ENCODE peak calls at places on chromosome 21, in seven cellular contexts. One of them, this sample, is unnamed.

GRCh38 chr21:16004121-16004520 is 274.3 kb downstream of the USP25 start:
- DNase-seq in right lobe of liver: no peak
- DNase-seq in H9: no peak
- DNase-seq in epithelial cell of proximal tubule: no peak
- DNase-seq in tibial nerve: no peak
- DNase-seq in CD4-positive, alpha-beta T cell: no peak
- DNase-seq in AG10803: no peak
- DNase-seq in this sample: no peak

GRCh38 chr21:38315155-38315554 is 58.4 kb downstream of the KCNJ15 start:
- DNase-seq in CD4-positive, alpha-beta T cell: no peak
- DNase-seq in H9: no peak
- DNase-seq in epithelial cell of proximal tubule: peak
- DNase-seq in right lobe of liver: no peak
- DNase-seq in AG10803: no peak
- DNase-seq in tibial nerve: no peak
- DNase-seq in this sample: no peak

GRCh38 chr21:46066843-46067331 is 31.0 kb upstream of the COL6A2 start:
- DNase-seq in epithelial cell of proximal tubule: no peak
- DNase-seq in tibial nerve: no peak
- DNase-seq in CD4-positive, alpha-beta T cell: no peak
- DNase-seq in right lobe of liver: no peak
- DNase-seq in AG10803: peak
- DNase-seq in H9: peak
- DNase-seq in this sample: no peak

GRCh38 chr21:40967771-40968170 is 120.8 kb upstream of the DSCAM start:
- DNase-seq in AG10803: no peak
- DNase-seq in epithelial cell of proximal tubule: no peak
- DNase-seq in right lobe of liver: no peak
- DNase-seq in CD4-positive, alpha-beta T cell: no peak
- DNase-seq in H9: peak
- DNase-seq in tibial nerve: no peak
- DNase-seq in this sample: no peak

GRCh38 chr21:36705679-36706481 is 7.0 kb downstream of the SIM2 start:
- DNase-seq in AG10803: no peak
- DNase-seq in tibial nerve: no peak
- DNase-seq in CD4-positive, alpha-beta T cell: no peak
- DNase-seq in epithelial cell of proximal tubule: no peak
- DNase-seq in H9: peak
- DNase-seq in right lobe of liver: peak
- DNase-seq in this sample: no peak

GRCh38 chr21:37945036-37945435 is 28.8 kb upstream of the KCNJ6 start:
- DNase-seq in right lobe of liver: no peak
- DNase-seq in epithelial cell of proximal tubule: no peak
- DNase-seq in CD4-positive, alpha-beta T cell: no peak
- DNase-seq in AG10803: no peak
- DNase-seq in H9: no peak
- DNase-seq in tibial nerve: no peak
- DNase-seq in this sample: no peak

GRCh38 chr21:17819878-17820232 is 699 bp upstream of the C21orf91 start:
- DNase-seq in right lobe of liver: no peak
- DNase-seq in epithelial cell of proximal tubule: no peak
- DNase-seq in H9: no peak
- DNase-seq in AG10803: no peak
- DNase-seq in tibial nerve: peak
- DNase-seq in CD4-positive, alpha-beta T cell: no peak
- DNase-seq in this sample: no peak

GRCh38 chr21:37450385-37451044 is 83.9 kb downstream of the DYRK1A start:
- DNase-seq in right lobe of liver: no peak
- DNase-seq in H9: no peak
- DNase-seq in epithelial cell of proximal tubule: no peak
- DNase-seq in CD4-positive, alpha-beta T cell: no peak
- DNase-seq in tibial nerve: no peak
- DNase-seq in AG10803: peak
- DNase-seq in this sample: no peak

GRCh38 chr21:26227146-26227545 is 56.6 kb upstream of the APP start:
- DNase-seq in right lobe of liver: no peak
- DNase-seq in CD4-positive, alpha-beta T cell: no peak
- DNase-seq in epithelial cell of proximal tubule: no peak
- DNase-seq in AG10803: no peak
- DNase-seq in tibial nerve: no peak
- DNase-seq in H9: no peak
- DNase-seq in this sample: no peak

GRCh38 chr21:27190601-27191000 is 223.7 kb upstream of the ADAMTS5 start:
- DNase-seq in AG10803: peak
- DNase-seq in right lobe of liver: no peak
- DNase-seq in H9: no peak
- DNase-seq in CD4-positive, alpha-beta T cell: no peak
- DNase-seq in tibial nerve: no peak
- DNase-seq in epithelial cell of proximal tubule: peak
- DNase-seq in this sample: no peak

GRCh38 chr21:29267666-29268065 is 31.1 kb upstream of the BACH1 start:
- DNase-seq in CD4-positive, alpha-beta T cell: no peak
- DNase-seq in H9: no peak
- DNase-seq in epithelial cell of proximal tubule: no peak
- DNase-seq in tibial nerve: no peak
- DNase-seq in AG10803: no peak
- DNase-seq in right lobe of liver: no peak
- DNase-seq in this sample: no peak

GRCh38 chr21:46063227-46063626 is 34.7 kb upstream of the COL6A2 start:
- DNase-seq in H9: no peak
- DNase-seq in tibial nerve: no peak
- DNase-seq in AG10803: no peak
- DNase-seq in CD4-positive, alpha-beta T cell: no peak
- DNase-seq in right lobe of liver: no peak
- DNase-seq in epithelial cell of proximal tubule: no peak
- DNase-seq in this sample: no peak

GRCh38 chr21:16330340-16331319 is 600.8 kb downstream of the USP25 start:
- DNase-seq in tibial nerve: no peak
- DNase-seq in H9: no peak
- DNase-seq in epithelial cell of proximal tubule: peak
- DNase-seq in AG10803: peak
- DNase-seq in CD4-positive, alpha-beta T cell: no peak
- DNase-seq in right lobe of liver: no peak
- DNase-seq in this sample: no peak

GRCh38 chr21:41482980-41483379 is 25.0 kb downstream of the TMPRSS2 start:
- DNase-seq in H9: no peak
- DNase-seq in right lobe of liver: no peak
- DNase-seq in tibial nerve: no peak
- DNase-seq in CD4-positive, alpha-beta T cell: no peak
- DNase-seq in epithelial cell of proximal tubule: no peak
- DNase-seq in AG10803: no peak
- DNase-seq in this sample: no peak

GRCh38 chr21:41361786-41362604 is at the start of gene MX2:
- DNase-seq in CD4-positive, alpha-beta T cell: peak
- DNase-seq in right lobe of liver: peak
- DNase-seq in epithelial cell of proximal tubule: no peak
- DNase-seq in AG10803: peak
- DNase-seq in tibial nerve: peak
- DNase-seq in H9: no peak
- DNase-seq in this sample: peak

GRCh38 chr21:24042687-24043086 is 1564.6 kb downstream of the MRPL39 start:
- DNase-seq in CD4-positive, alpha-beta T cell: no peak
- DNase-seq in tibial nerve: no peak
- DNase-seq in right lobe of liver: no peak
- DNase-seq in AG10803: no peak
- DNase-seq in H9: no peak
- DNase-seq in epithelial cell of proximal tubule: no peak
- DNase-seq in this sample: no peak

GRCh38 chr21:35646606-35647005 is 413.7 kb downstream of the SETD4 start:
- DNase-seq in epithelial cell of proximal tubule: no peak
- DNase-seq in tibial nerve: no peak
- DNase-seq in H9: no peak
- DNase-seq in CD4-positive, alpha-beta T cell: no peak
- DNase-seq in right lobe of liver: no peak
- DNase-seq in AG10803: peak
- DNase-seq in this sample: no peak

GRCh38 chr21:28224191-28224755 is 768.4 kb downstream of the LTN1 start:
- DNase-seq in epithelial cell of proximal tubule: no peak
- DNase-seq in tibial nerve: no peak
- DNase-seq in H9: no peak
- DNase-seq in right lobe of liver: no peak
- DNase-seq in CD4-positive, alpha-beta T cell: no peak
- DNase-seq in AG10803: no peak
- DNase-seq in this sample: no peak

GRCh38 chr21:38242036-38242435 is 14.8 kb upstream of the KCNJ15 start:
- DNase-seq in epithelial cell of proximal tubule: no peak
- DNase-seq in AG10803: peak
- DNase-seq in H9: no peak
- DNase-seq in tibial nerve: no peak
- DNase-seq in CD4-positive, alpha-beta T cell: no peak
- DNase-seq in right lobe of liver: no peak
- DNase-seq in this sample: no peak

GRCh38 chr21:15967661-15968060 is 237.9 kb downstream of the USP25 start:
- DNase-seq in AG10803: peak
- DNase-seq in H9: no peak
- DNase-seq in epithelial cell of proximal tubule: peak
- DNase-seq in right lobe of liver: no peak
- DNase-seq in CD4-positive, alpha-beta T cell: no peak
- DNase-seq in tibial nerve: no peak
- DNase-seq in this sample: no peak

GRCh38 chr21:45801129-45801735 is 157.7 kb downstream of the PCBP3 start:
- DNase-seq in tibial nerve: no peak
- DNase-seq in epithelial cell of proximal tubule: no peak
- DNase-seq in H9: no peak
- DNase-seq in AG10803: no peak
- DNase-seq in right lobe of liver: no peak
- DNase-seq in CD4-positive, alpha-beta T cell: no peak
- DNase-seq in this sample: no peak

GRCh38 chr21:14691924-14692323 is 145.8 kb upstream of the SAMSN1 start:
- DNase-seq in AG10803: no peak
- DNase-seq in epithelial cell of proximal tubule: no peak
- DNase-seq in tibial nerve: no peak
- DNase-seq in CD4-positive, alpha-beta T cell: no peak
- DNase-seq in H9: no peak
- DNase-seq in right lobe of liver: no peak
- DNase-seq in this sample: no peak

DNA sequence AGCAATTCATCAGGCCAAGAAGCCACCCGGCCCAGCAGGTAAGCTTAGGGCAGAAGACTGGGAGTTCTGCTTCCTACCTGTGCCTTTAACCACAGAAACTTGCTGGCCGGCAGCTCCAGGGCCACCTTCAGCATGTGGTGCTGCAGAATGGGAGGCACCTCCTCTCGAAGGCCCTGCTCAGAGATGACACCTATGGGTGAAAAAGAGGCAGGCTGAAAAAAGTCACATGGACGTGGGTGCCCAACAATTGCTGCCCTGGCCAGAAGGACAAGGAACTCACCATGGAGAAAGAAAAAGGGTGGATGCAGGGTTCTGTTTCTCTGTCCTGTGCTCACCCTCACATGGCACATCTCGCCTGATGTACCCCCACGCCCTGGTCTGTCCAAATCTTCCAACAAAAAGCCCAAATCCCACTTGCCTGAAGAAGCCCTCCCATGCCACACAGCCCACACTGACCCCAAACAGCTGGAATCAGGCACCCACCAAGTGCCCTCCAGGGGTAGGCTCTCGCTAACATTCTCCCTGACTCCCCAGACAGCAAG is 33.0 kb downstream of the URB1 start:
- DNase-seq in H9: no peak
- DNase-seq in right lobe of liver: peak
- DNase-seq in epithelial cell of proximal tubule: no peak
- DNase-seq in CD4-positive, alpha-beta T cell: no peak
- DNase-seq in AG10803: peak
- DNase-seq in tibial nerve: no peak
- DNase-seq in this sample: no peak
- TF ChIP-seq CTCF in H9: peak
- TF ChIP-seq CTCF in right lobe of liver: no peak
- TF ChIP-seq CTCF in epithelial cell of proximal tubule: peak
- TF ChIP-seq CTCF in CD4-positive, alpha-beta T cell: no peak
- TF ChIP-seq CTCF in AG10803: peak
- TF ChIP-seq CTCF in tibial nerve: no peak
- TF ChIP-seq CTCF in this sample: no peak

GRCh38 chr21:39688010-39688409 is 57.0 kb upstream of the IGSF5 start:
- DNase-seq in H9: no peak
- DNase-seq in right lobe of liver: no peak
- DNase-seq in epithelial cell of proximal tubule: no peak
- DNase-seq in tibial nerve: no peak
- DNase-seq in CD4-positive, alpha-beta T cell: no peak
- DNase-seq in AG10803: no peak
- DNase-seq in this sample: no peak

GRCh38 chr21:39694750-39695149 is 50.2 kb upstream of the IGSF5 start:
- DNase-seq in CD4-positive, alpha-beta T cell: no peak
- DNase-seq in right lobe of liver: no peak
- DNase-seq in H9: no peak
- DNase-seq in AG10803: no peak
- DNase-seq in epithelial cell of proximal tubule: no peak
- DNase-seq in tibial nerve: no peak
- DNase-seq in this sample: no peak

GRCh38 chr21:39687069-39687468 is 57.9 kb upstream of the IGSF5 start:
- DNase-seq in AG10803: no peak
- DNase-seq in H9: no peak
- DNase-seq in epithelial cell of proximal tubule: no peak
- DNase-seq in right lobe of liver: no peak
- DNase-seq in tibial nerve: no peak
- DNase-seq in CD4-positive, alpha-beta T cell: no peak
- DNase-seq in this sample: no peak

GRCh38 chr21:39686636-39687035 is 58.3 kb upstream of the IGSF5 start:
- DNase-seq in AG10803: no peak
- DNase-seq in right lobe of liver: no peak
- DNase-seq in H9: no peak
- DNase-seq in tibial nerve: no peak
- DNase-seq in epithelial cell of proximal tubule: no peak
- DNase-seq in CD4-positive, alpha-beta T cell: no peak
- DNase-seq in this sample: no peak

DNA sequence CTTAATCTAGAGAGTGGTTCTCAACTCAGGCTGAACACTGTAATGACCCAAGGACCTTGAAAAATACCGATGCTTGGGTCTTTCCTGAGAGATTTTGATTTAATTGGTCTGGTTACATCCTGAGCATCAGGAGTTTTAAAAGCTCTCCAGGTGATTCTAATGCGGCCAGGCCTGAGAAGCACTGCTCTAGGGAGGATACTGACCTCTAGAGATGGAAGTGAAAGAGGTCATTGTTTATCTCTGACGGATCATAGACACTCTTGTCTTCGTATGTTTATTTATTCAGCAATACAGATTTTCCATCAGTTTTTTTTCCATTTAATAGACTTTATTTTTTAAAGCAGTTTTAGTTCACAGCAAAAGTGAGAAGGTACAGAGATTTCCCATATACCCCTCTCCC is 54.5 kb upstream of the IGSF5 start:
- DNase-seq in H9: no peak
- DNase-seq in right lobe of liver: no peak
- DNase-seq in epithelial cell of proximal tubule: no peak
- DNase-seq in CD4-positive, alpha-beta T cell: no peak
- DNase-seq in AG10803: no peak
- DNase-seq in tibial nerve: no peak
- DNase-seq in this sample: no peak
- TF ChIP-seq CTCF in H9: peak
- TF ChIP-seq CTCF in right lobe of liver: no peak
- TF ChIP-seq CTCF in epithelial cell of proximal tubule: no peak
- TF ChIP-seq CTCF in CD4-positive, alpha-beta T cell: no peak
- TF ChIP-seq CTCF in AG10803: no peak
- TF ChIP-seq CTCF in tibial nerve: no peak
- TF ChIP-seq CTCF in this sample: no peak

GRCh38 chr21:19049567-19049966 is 646.0 kb upstream of the TMPRSS15 start:
- DNase-seq in tibial nerve: no peak
- DNase-seq in epithelial cell of proximal tubule: no peak
- DNase-seq in H9: no peak
- DNase-seq in AG10803: no peak
- DNase-seq in right lobe of liver: no peak
- DNase-seq in CD4-positive, alpha-beta T cell: no peak
- DNase-seq in this sample: no peak
- TF ChIP-seq CTCF in tibial nerve: no peak
- TF ChIP-seq CTCF in epithelial cell of proximal tubule: no peak
- TF ChIP-seq CTCF in H9: no peak
- TF ChIP-seq CTCF in AG10803: no peak
- TF ChIP-seq CTCF in right lobe of liver: no peak
- TF ChIP-seq CTCF in CD4-positive, alpha-beta T cell: no peak
- TF ChIP-seq CTCF in this sample: no peak

GRCh38 chr21:33419538-33420123 is 16.4 kb downstream of the IFNGR2 start:
- DNase-seq in epithelial cell of proximal tubule: no peak
- DNase-seq in H9: no peak
- DNase-seq in CD4-positive, alpha-beta T cell: no peak
- DNase-seq in tibial nerve: no peak
- DNase-seq in AG10803: peak
- DNase-seq in right lobe of liver: no peak
- DNase-seq in this sample: no peak
- TF ChIP-seq CTCF in epithelial cell of proximal tubule: no peak
- TF ChIP-seq CTCF in H9: no peak
- TF ChIP-seq CTCF in CD4-positive, alpha-beta T cell: no peak
- TF ChIP-seq CTCF in tibial nerve: no peak
- TF ChIP-seq CTCF in AG10803: no peak
- TF ChIP-seq CTCF in right lobe of liver: no peak
- TF ChIP-seq CTCF in this sample: no peak